ENCODE peak calls at places on chromosomes 2 and 18, in four cellular contexts. X is OCI-M1, J is Peyer's patch, A is cardiac septum. H is an unnamed sample.

GRCh38 chr2:74260495-74260894 is 62.1 kb downstream of the MTHFD2 start:
- DNase-seq in X (no peak), J (no peak), A (no peak), H (no peak)

GRCh38 chr18:2657788-2658458 is 2.4 kb downstream of the SMCHD1 start:
- DNase-seq in X (peak; percentile 91), J (no peak), A (no peak), H (no peak)

GRCh38 chr2:60560734-60561649 is 7.5 kb upstream of the BCL11A start:
- DNase-seq in X (peak; percentile 71), J (no peak), A (no peak), H (no peak)

GRCh38 chr2:228600265-228600664 is 418.8 kb upstream of the SPHKAP start:
- DNase-seq in X (no peak), J (no peak), A (no peak), H (no peak)

GRCh38 chr2:137838255-137839092 is 125.8 kb upstream of the HNMT start:
- DNase-seq in X (peak; percentile 68), J (no peak), A (no peak), H (no peak)

GRCh38 chr2:134706587-134707329 is 12.0 kb downstream of the TMEM163 start:
- DNase-seq in X (peak; percentile 67), J (no peak), A (no peak), H (no peak)

GRCh38 chr18:24928479-24928878 is 423.5 kb downstream of the ZNF521 start:
- DNase-seq in X (no peak), J (no peak), A (no peak), H (no peak)

GRCh38 chr2:240464514-240465241 is 29.2 kb downstream of the GPC1 start:
- DNase-seq in X (no peak), J (peak; percentile 4), A (peak; percentile 62), H (peak; percentile 23)

GRCh38 chr2:69177063-69177771 is 164.2 kb downstream of the ANTXR1 start:
- DNase-seq in X (peak; percentile 71), J (no peak), A (peak; percentile 90), H (peak; percentile 81)

GRCh38 chr2:95372216-95372829 is 30.2 kb upstream of the FAHD2A start:
- DNase-seq in X (no peak), J (no peak), A (peak; percentile 31), H (no peak)

GRCh38 chr18:45004531-45004930 is 323.8 kb downstream of the SETBP1 start:
- DNase-seq in X (no peak), J (no peak), A (no peak), H (no peak)

GRCh38 chr2:46655551-46656436 is 176.4 kb downstream of the TMEM247 start:
- DNase-seq in X (no peak), J (no peak), A (no peak), H (no peak)

GRCh38 chr2:181574321-181574720 is 82.6 kb downstream of the CERKL start:
- DNase-seq in X (no peak), J (no peak), A (no peak), H (no peak)

GRCh38 chr18:6875764-6876163 is 146.2 kb downstream of the ARHGAP28 start:
- DNase-seq in X (no peak), J (no peak), A (no peak), H (no peak)

GRCh38 chr2:176455865-176456291 is 186.6 kb downstream of the MTX2 start:
- DNase-seq in X (no peak), J (no peak), A (no peak), H (peak; percentile 78)

GRCh38 chr2:15243762-15244161 is 317.4 kb downstream of the NBAS start:
- DNase-seq in X (no peak), J (no peak), A (no peak), H (no peak)

GRCh38 chr2:163528640-163529217 is 207.1 kb downstream of the FIGN start:
- DNase-seq in X (no peak), J (no peak), A (no peak), H (no peak)

GRCh38 chr2:45154606-45155155 is 145.4 kb upstream of the SIX2 start:
- DNase-seq in X (no peak), J (no peak), A (no peak), H (no peak)

GRCh38 chr2:188695953-188696352 is 278.2 kb upstream of the COL3A1 start:
- DNase-seq in X (peak; percentile 79), J (no peak), A (no peak), H (no peak)

GRCh38 chr2:121247971-121248370 is 37.0 kb downstream of the TFCP2L1 start:
- DNase-seq in X (no peak), J (no peak), A (peak; percentile 60), H (no peak)

GRCh38 chr2:12918841-12919445 is 202.2 kb downstream of the TRIB2 start:
- DNase-seq in X (no peak), J (peak; percentile 16), A (no peak), H (peak; percentile 88)

GRCh38 chr18:57659463-57660102 is 37.9 kb upstream of the NARS1 start:
- DNase-seq in X (peak; percentile 96), J (no peak), A (no peak), H (no peak)

GRCh38 chr2:77457665-77458064 is 64.5 kb downstream of the LRRTM4 start:
- DNase-seq in X (no peak), J (no peak), A (no peak), H (no peak)

GRCh38 chr18:75391275-75392115 is 36.0 kb downstream of the SMIM21 start:
- DNase-seq in X (no peak), J (no peak), A (no peak), H (no peak)

GRCh38 chr18:77093067-77093430 is 39.5 kb downstream of the MBP start:
- DNase-seq in X (no peak), J (no peak), A (no peak), H (no peak)

GRCh38 chr2:238284802-238285515 is 3.5 kb downstream of the PER2 start:
- DNase-seq in X (no peak), J (no peak), A (no peak), H (no peak)

GRCh38 chr2:132620115-132620514 is 49.9 kb downstream of the LYPD1 start:
- DNase-seq in X (no peak), J (no peak), A (no peak), H (no peak)

GRCh38 chr2:47554311-47554905 is 151.5 kb downstream of the MSH2 start:
- DNase-seq in X (no peak), J (no peak), A (peak; percentile 26), H (no peak)

GRCh38 chr2:29225814-29226213 is 110.6 kb downstream of the CLIP4 start:
- DNase-seq in X (no peak), J (no peak), A (no peak), H (no peak)

GRCh38 chr18:59575995-59576394 is 121.2 kb downstream of the CCBE1 start:
- DNase-seq in X (no peak), J (no peak), A (no peak), H (no peak)

GRCh38 chr18:31877900-31878299 is 65.0 kb downstream of the TRAPPC8 start:
- DNase-seq in X (no peak), J (no peak), A (no peak), H (no peak)

GRCh38 chr2:170212625-170213280 is 34.8 kb downstream of the MYO3B start:
- DNase-seq in X (peak; percentile 82), J (no peak), A (no peak), H (no peak)

GRCh38 chr2:6872412-6872811 is 5.2 kb upstream of the RSAD2 start:
- DNase-seq in X (peak; percentile 87), J (no peak), A (no peak), H (no peak)

GRCh38 chr2:46798998-46799698 is 116.5 kb downstream of the MCFD2 start:
- DNase-seq in X (no peak), J (no peak), A (peak; percentile 56), H (no peak)

GRCh38 chr2:55384786-55385185 is 34.9 kb downstream of the CCDC88A start:
- DNase-seq in X (no peak), J (no peak), A (no peak), H (no peak)

GRCh38 chr2:100071350-100072043 is 70.9 kb downstream of the AFF3 start:
- DNase-seq in X (no peak), J (no peak), A (no peak), H (no peak)

GRCh38 chr2:61660511-61661388 is 122.6 kb upstream of the XPO1 start:
- DNase-seq in X (no peak), J (no peak), A (no peak), H (peak; percentile 31)

GRCh38 chr2:53235836-53236582 is 531.6 kb upstream of the CHAC2 start:
- DNase-seq in X (no peak), J (no peak), A (no peak), H (no peak)

GRCh38 chr18:8813621-8814020 is 108.3 kb downstream of the MTCL1 start:
- DNase-seq in X (no peak), J (no peak), A (no peak), H (no peak)